ENCODE peak calls at places on chromosomes 11 and 22, in six cellular contexts. K is A549; Q is WERI-Rb-1; M is cardiac muscle cell; D is CD8-positive, alpha-beta T cell; G is stomach. H is an unnamed sample.
A peak's percentile ranks its signal among the peaks of the same experiment; 100 is the strongest.

GRCh38 chr22:27718186-27719032 is 83.1 kb downstream of the MN1 start:
- DNase-seq in D (no peak), M (peak; percentile 28), G (peak; percentile 33), Q (no peak), K (peak; percentile 95), H (no peak)

GRCh38 chr11:105265859-105266258 is 126.3 kb upstream of the CARD18 start:
- DNase-seq in D (no peak), G (no peak), K (no peak), M (no peak), Q (no peak), H (no peak)

GRCh38 chr11:106399075-106399500 is 321.6 kb downstream of the AASDHPPT start:
- DNase-seq in Q (peak; percentile 71), K (peak; percentile 86), M (no peak), G (no peak), D (no peak), H (no peak)

GRCh38 chr11:109062445-109062844 is 359.5 kb upstream of the C11orf87 start:
- DNase-seq in K (no peak), M (no peak), D (no peak), Q (no peak), G (no peak), H (no peak)

GRCh38 chr22:29030016-29030617 is 31.5 kb downstream of the C22orf31 start:
- DNase-seq in D (no peak), G (peak; percentile 42), K (no peak), M (no peak), Q (no peak), H (no peak)

GRCh38 chr11:133897331-133897650 is 52.0 kb upstream of the SPATA19 start:
- DNase-seq in M (no peak), K (no peak), Q (no peak), D (no peak), G (no peak), H (no peak)

GRCh38 chr11:73184953-73185671 is 33.0 kb upstream of the P2RY2 start:
- DNase-seq in G (peak; percentile 75), K (peak; percentile 76), Q (peak; percentile 78), D (peak; percentile 10), M (peak; percentile 70), H (no peak)

GRCh38 chr22:24585461-24585860 is 7.4 kb downstream of the LRRC75B start:
- DNase-seq in D (no peak), M (no peak), K (no peak), Q (no peak), G (no peak), H (no peak)

GRCh38 chr11:5129457-5129877 is 8.7 kb downstream of the OR52A5 start:
- DNase-seq in D (no peak), Q (no peak), M (no peak), G (no peak), K (no peak), H (no peak)

GRCh38 chr11:134504146-134504905 is 92.3 kb upstream of the B3GAT1 start:
- DNase-seq in K (no peak), Q (peak; percentile 5), D (no peak), G (peak; percentile 23), M (no peak), H (no peak)

GRCh38 chr11:123458501-123458900 is 28.4 kb downstream of the GRAMD1B start:
- DNase-seq in K (no peak), G (no peak), D (no peak), M (no peak), Q (no peak), H (no peak)

GRCh38 chr11:33699515-33700424 is 856 bp downstream of the C11orf91 start:
- DNase-seq in Q (peak; percentile 27), D (no peak), M (no peak), G (peak; percentile 35), K (no peak), H (no peak)

GRCh38 chr11:46489668-46490560 is 98.3 kb upstream of the CHRM4 start:
- DNase-seq in Q (peak; percentile 59), D (peak; percentile 5), G (no peak), M (peak; percentile 65), K (peak; percentile 66), H (no peak)

GRCh38 chr22:22911327-22912134 is 23.9 kb downstream of the IGLL5 start:
- DNase-seq in M (no peak), K (no peak), G (no peak), D (no peak), Q (no peak), H (no peak)

GRCh38 chr11:6229911-6230310 is 4.5 kb downstream of the FHIP1B start:
- DNase-seq in G (no peak), K (no peak), D (no peak), M (no peak), Q (no peak), H (no peak)

GRCh38 chr11:64831411-64831891 is 13.0 kb downstream of the CDC42BPG start:
- DNase-seq in G (no peak), Q (no peak), D (no peak), K (no peak), M (no peak), H (no peak)

GRCh38 chr11:5933116-5933515 is 8.9 kb upstream of the OR56A3 start:
- DNase-seq in K (no peak), Q (no peak), G (no peak), M (no peak), D (no peak), H (no peak)

GRCh38 chr22:36506637-36507517 is at the start of gene FOXRED2:
- DNase-seq in G (peak; percentile 93), D (peak; percentile 86), Q (peak; percentile 90), M (peak; percentile 94), K (peak; percentile 78), H (peak; percentile 86)
- H3K4me3 ChIP-seq in G (peak within 1 kb of the TSS; percentile 57), D (peak within 1 kb of the TSS; percentile 82), Q (peak within 1 kb of the TSS; percentile 58), M (peak within 1 kb of the TSS; percentile 41), K (peak within 1 kb of the TSS; percentile 50), H (peak within 1 kb of the TSS; percentile 85)

GRCh38 chr11:93526058-93526633 is 17.0 kb downstream of the SMCO4 start:
- DNase-seq in K (no peak), Q (no peak), M (no peak), G (no peak), D (no peak), H (no peak)

GRCh38 chr11:93526691-93527583 is 16.3 kb downstream of the SMCO4 start:
- DNase-seq in K (no peak), G (no peak), M (no peak), Q (no peak), D (no peak), H (no peak)

GRCh38 chr11:93524173-93524536 is 19.0 kb downstream of the SMCO4 start:
- DNase-seq in G (no peak), Q (no peak), D (no peak), M (no peak), K (no peak), H (no peak)

GRCh38 chr11:93525601-93526000 is 17.6 kb downstream of the SMCO4 start:
- DNase-seq in K (no peak), M (no peak), G (no peak), D (no peak), Q (no peak), H (no peak)

DNA sequence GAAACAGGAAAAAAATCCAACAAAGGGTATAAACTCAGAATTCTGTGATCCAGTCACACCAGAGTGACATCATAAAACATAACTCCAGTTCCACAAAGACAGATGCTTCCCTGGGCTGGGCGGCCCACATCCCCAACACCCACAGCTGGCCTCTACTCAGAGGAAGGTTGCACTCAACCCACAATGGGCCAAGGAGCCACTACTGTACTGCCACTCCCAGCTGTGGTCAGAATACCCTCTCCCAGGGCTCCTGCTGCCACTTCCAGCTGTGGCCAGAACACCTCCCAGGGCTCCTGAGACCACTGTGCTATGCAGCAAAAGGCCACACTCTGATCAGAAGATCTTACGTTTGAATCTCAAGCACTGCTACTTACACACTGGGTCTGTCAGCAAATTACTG is 18.3 kb downstream of the SMCO4 start:
- DNase-seq in Q (no peak), G (no peak), D (no peak), M (no peak), K (no peak), H (no peak)
- H3K4me3 ChIP-seq in Q (no peak overlapping the region), G (no peak overlapping the region), D (no peak overlapping the region), M (no peak overlapping the region), K (no peak overlapping the region), H (no peak overlapping the region)

DNA sequence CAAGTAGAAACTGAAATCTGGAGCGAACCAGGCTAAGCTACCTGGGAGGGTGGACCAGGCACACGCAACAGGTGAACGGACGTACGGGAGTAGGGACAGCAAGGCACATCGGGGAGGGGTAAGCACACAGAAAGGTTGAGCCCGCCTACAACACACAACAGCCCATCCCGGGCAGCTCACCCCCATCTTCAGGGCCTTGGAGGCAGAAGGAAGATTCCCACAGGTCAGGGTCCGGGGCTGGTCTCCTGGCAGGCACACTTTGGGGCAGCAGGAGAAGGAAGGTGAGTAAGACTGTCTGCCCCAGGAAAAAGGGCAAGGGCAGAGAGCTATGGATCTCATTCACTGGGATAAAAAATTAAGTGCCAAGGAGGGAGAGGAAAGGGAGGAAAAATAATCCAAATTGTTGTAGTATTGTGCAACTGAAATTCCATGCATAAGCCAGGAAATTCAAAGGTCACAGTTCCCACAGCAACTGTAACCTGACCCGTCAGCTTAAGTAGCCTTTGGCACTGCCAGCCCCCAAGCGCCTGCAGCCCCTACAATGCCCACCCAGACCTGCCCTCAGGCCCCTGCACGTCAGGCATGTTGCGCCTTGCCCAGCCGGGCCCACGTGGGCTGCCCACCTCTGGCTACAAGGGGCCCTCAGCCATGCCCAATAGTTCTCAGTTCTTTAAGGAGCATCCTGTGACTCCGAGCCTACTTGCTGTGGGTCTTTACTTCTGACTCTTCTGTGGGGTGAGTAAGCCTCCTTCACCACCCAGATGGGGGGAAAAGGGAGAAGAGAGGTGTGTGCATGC is 51.8 kb downstream of the MICAL3 start:
- DNase-seq in G (no peak), K (peak; percentile 82), M (peak; percentile 28), D (no peak), Q (no peak), H (no peak)
- H3K4me3 ChIP-seq in G (no peak overlapping the region), K (peak overlapping the region; percentile 27), M (no peak overlapping the region), D (no peak overlapping the region), Q (no peak overlapping the region), H (no peak overlapping the region)

GRCh38 chr11:76665921-76666351 is 4.6 kb downstream of the LRRC32 start:
- DNase-seq in K (no peak), D (no peak), Q (no peak), M (no peak), G (no peak), H (peak; percentile 15)
- H3K4me3 ChIP-seq in K (no peak overlapping the region), D (no peak overlapping the region), Q (no peak overlapping the region), M (no peak overlapping the region), G (peak overlapping the region; percentile 61), H (peak overlapping the region; percentile 61)

GRCh38 chr11:1174441-1175370 is 17.0 kb downstream of the MUC5AC start:
- DNase-seq in G (no peak), K (no peak), Q (no peak), M (no peak), D (no peak), H (no peak)
- H3K4me3 ChIP-seq in G (no peak overlapping the region), K (no peak overlapping the region), Q (no peak overlapping the region), M (no peak overlapping the region), D (no peak overlapping the region), H (no peak overlapping the region)

H was measured in dorsolateral prefrontal cortex.